ENCODE peak calls at places on chromosome 15, in four cellular contexts. Y is CD4-positive, CD25-positive, alpha-beta regulatory T cell; E is stomach; O is heart right ventricle. A is an unnamed sample. For H3K4me1, the result is how much of the 10 kb centered on the place peaks cover.

GRCh38 chr15:88300018-88300549 is 43.5 kb upstream of the NTRK3 start:
- DNase-seq in E (no peak), O (no peak), Y (no peak), A (no peak)

GRCh38 chr15:34122771-34123183 is 20.9 kb downstream of the PGBD4 start:
- DNase-seq in E (no peak), Y (no peak), O (no peak), A (no peak)

GRCh38 chr15:45169608-45170480 is 17.9 kb downstream of the SHF start:
- DNase-seq in E (no peak), O (no peak), Y (no peak), A (no peak)

GRCh38 chr15:26372712-26373111 is 400.2 kb downstream of the GABRB3 start:
- DNase-seq in E (no peak), Y (no peak), O (no peak), A (no peak)

GRCh38 chr15:90915808-90916440 is 12.8 kb downstream of the MAN2A2 start:
- DNase-seq in E (peak), Y (no peak), O (peak), A (peak)

GRCh38 chr15:57094594-57095257 is 176.3 kb downstream of the TCF12 start:
- DNase-seq in E (no peak), O (no peak), Y (no peak), A (no peak)

GRCh38 chr15:31799711-31800321 is 230.5 kb upstream of the CHRNA7 start:
- DNase-seq in Y (no peak), O (no peak), E (no peak), A (no peak)

GRCh38 chr15:67998599-67999122 is 55.5 kb upstream of the PIAS1 start:
- DNase-seq in Y (no peak), E (peak), O (no peak), A (no peak)

GRCh38 chr15:34621675-34622074 is 38.2 kb upstream of the GOLGA8B start:
- DNase-seq in Y (peak), E (no peak), O (no peak), A (no peak)

GRCh38 chr15:44713006-44713966 is 2.0 kb downstream of the B2M start:
- DNase-seq in E (no peak), Y (peak), O (no peak), A (no peak)

GRCh38 chr15:60212536-60212935 is 185.2 kb downstream of the ANXA2 start:
- DNase-seq in E (no peak), Y (no peak), O (no peak), A (no peak)

GRCh38 chr15:68224108-68224507 is 5.4 kb downstream of the CLN6 start:
- DNase-seq in O (no peak), Y (no peak), E (peak), A (no peak)

GRCh38 chr15:85415779-85416178 is 35.4 kb downstream of the AKAP13 start:
- DNase-seq in O (no peak), Y (no peak), E (no peak), A (no peak)

GRCh38 chr15:100111103-100112060 is 230.4 kb downstream of the ADAMTS17 start:
- DNase-seq in Y (peak), O (peak), E (peak), A (no peak)

GRCh38 chr15:70826634-70827033 is 27.3 kb downstream of the LARP6 start:
- DNase-seq in E (no peak), Y (no peak), O (no peak), A (peak)

GRCh38 chr15:51117270-51117669 is 22.6 kb upstream of the TNFAIP8L3 start:
- DNase-seq in O (no peak), Y (no peak), E (no peak), A (no peak)

GRCh38 chr15:82810863-82811421 is 1.5 kb downstream of the WHAMM start:
- DNase-seq in Y (peak), O (no peak), E (no peak), A (no peak)

GRCh38 chr15:87764461-87765236 is 491.9 kb downstream of the NTRK3 start:
- DNase-seq in E (no peak), Y (no peak), O (no peak), A (no peak)

GRCh38 chr15:93658026-93658790 is 569.2 kb upstream of the RGMA start:
- DNase-seq in Y (no peak), E (no peak), O (no peak), A (no peak)

GRCh38 chr15:65336369-65336766 is 31.9 kb downstream of the RNU5B-1 start:
- DNase-seq in E (no peak), Y (no peak), O (no peak), A (no peak)

GRCh38 chr15:40763801-40764765 is at the start of gene GCHFR:
- DNase-seq in E (peak), O (peak), Y (peak), A (peak)

GRCh38 chr15:35963316-35963715 is 417.4 kb upstream of the DPH6 start:
- DNase-seq in Y (no peak), O (no peak), E (no peak), A (no peak)

GRCh38 chr15:75025102-75025501 is 1.7 kb downstream of the PPCDC start:
- DNase-seq in Y (no peak), E (no peak), O (no peak), A (no peak)

DNA sequence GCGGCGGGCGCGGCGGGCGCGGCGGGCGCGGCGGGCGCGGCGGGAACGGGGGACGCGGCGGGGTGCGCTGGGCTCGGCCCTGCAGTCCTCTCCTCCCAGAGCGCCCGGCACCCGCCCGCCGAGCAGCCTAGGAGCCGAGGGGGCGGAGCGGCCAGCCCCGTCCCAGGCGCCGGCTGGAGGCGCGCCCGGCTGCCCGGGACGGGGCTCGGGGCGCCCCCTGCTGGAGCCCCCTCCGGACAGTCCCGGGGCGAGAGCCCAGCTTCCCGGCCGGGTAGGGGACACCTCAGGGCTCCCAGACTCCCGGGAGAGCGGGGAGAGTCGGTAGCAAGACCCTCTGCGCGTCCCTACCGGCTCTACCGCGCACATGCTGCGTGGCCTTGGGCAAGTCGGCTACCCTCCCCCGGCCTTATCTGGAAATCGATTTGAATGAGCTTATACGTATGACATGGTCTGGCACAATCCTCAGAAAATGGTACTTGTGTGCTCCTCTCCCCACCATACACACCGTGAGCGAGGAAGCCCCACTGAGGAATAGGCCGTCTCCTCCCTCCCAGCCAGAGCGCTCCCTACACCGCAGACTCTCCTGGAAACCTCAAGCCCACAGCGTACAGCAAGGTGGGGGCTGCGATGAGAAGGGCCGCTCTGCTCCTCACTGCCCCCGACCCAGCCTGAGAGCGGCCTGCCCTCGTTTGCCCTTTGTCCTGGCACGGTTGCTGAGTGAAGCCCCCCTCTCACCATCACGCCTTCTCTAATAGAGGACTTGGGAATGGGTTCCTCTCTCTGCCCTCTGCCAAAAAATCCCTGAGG is at the start of gene DAPK2:
- DNase-seq in O (peak), E (peak), Y (peak), A (peak)
- H3K4me1 ChIP-seq in O (under half), E (half or more), Y (under half), A (under half)

GRCh38 chr15:101530224-101530958 is 40.9 kb upstream of the PCSK6 start:
- DNase-seq in O (no peak), Y (no peak), E (no peak), A (peak)
- H3K4me1 ChIP-seq in O (under half), Y (under half), E (under half), A (under half)

DNA sequence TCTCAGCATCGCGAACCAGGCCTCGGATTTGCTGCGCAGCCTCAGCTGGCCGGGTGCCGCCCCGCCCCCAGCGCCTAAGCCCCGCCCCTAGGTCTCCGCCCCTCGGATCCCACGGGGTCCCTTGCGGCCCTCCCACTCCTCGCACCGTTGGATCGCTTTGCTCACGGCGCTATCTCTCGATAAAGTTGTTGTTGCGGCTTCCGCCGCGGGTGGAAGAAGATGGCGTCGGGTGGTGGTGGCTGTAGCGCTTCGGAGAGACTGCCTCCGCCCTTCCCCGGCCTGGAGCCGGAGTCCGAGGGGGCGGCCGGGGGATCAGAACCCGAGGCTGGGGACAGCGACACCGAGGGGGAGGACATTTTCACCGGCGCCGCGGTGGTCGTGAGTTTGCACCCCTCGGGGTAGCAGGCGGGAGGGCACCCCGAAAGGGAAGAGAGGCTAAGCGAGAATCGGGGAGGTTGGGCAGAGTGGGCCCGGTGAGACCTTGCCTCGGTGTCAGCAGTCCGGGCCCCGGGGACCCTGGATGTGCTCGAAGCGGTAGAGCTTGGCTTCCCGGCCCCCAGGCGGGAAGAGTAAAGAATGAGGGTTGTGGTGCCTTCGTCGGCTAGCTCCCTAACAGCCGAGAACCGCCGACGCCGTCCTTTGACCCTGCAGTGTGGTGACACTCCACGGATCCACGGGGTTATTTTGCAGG is at the start of gene SNX1:
- DNase-seq in E (peak), Y (peak), O (peak), A (peak)
- H3K4me1 ChIP-seq in E (half or more), Y (half or more), O (half or more), A (half or more)

DNA sequence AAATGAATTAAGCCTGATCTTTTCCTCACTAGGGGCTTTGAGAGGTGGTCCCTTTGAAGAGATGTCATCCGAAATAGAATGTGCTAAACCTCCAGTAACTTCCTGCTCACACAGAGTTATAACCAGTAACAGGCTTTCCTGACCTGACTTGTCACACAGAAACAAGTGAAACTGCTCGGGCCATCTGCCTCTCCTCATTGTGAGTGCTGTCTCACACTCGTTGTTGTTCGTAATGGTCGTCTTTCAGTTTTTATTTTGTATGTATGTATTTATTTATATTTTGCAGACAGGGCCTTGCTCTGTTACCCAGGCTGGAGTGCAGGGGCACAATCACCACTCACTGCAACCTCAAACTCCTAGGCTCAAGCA is 24.0 kb downstream of the ACSBG1 start:
- DNase-seq in Y (no peak), O (no peak), E (peak), A (no peak)
- H3K4me1 ChIP-seq in Y (under half), O (under half), E (under half), A (under half)

DNA sequence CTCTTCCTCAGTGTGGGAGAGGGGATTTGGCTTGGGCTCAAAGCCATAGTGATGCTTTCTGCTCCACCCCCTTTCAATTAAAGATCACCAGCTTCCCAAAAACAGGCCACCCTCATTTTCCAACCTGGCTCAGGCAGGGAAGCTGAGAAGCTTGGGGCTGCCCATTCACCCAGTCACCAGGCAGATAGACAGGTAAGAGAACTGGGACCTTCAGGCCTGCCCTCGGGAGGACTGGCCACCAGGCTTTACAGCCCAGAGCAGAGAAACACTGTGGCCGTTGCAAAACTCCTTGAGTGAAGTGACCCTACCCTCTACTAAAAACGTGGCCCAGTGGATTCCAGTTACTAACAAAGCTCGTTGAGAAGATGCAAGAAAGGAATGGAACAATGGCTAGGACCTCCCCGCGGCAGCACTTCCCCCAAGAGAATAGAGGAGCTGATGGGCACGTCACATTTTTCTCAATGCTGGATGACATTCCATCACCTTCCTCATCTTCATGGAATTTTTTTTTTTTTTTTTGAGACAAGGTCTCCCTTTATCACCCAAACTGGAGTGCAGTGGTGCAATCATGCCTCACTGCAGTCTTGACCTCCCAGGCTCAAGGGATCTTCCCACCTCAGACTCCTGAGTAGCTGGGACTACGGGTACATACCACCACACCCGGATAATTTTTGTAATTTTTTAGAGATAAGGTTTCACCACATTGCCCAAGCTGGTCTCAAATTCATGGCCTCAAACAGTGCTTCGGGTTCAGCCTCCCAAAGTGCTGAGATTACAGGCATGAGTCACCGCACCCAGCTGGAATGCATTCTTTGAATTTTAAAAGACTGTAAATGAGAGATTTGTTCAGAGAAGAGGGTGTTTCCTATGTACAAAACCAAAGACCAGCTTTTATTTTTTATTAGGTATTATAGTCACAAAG is 37.9 kb downstream of the LIPC start:
- DNase-seq in Y (peak), E (peak), O (no peak), A (no peak)
- H3K4me1 ChIP-seq in Y (under half), E (half or more), O (under half), A (half or more)

GRCh38 chr15:69314736-69315135 is 16.0 kb downstream of the PAQR5 start:
- DNase-seq in E (no peak), Y (no peak), O (no peak), A (no peak)

GRCh38 chr15:69318033-69318432 is 19.3 kb downstream of the PAQR5 start:
- DNase-seq in O (no peak), E (no peak), Y (no peak), A (no peak)

GRCh38 chr15:69315402-69316110 is 16.8 kb downstream of the PAQR5 start:
- DNase-seq in Y (no peak), O (no peak), E (no peak), A (no peak)

GRCh38 chr15:69317392-69317841 is 18.7 kb downstream of the PAQR5 start:
- DNase-seq in Y (no peak), E (no peak), O (no peak), A (no peak)

GRCh38 chr15:69316281-69316680 is 17.6 kb downstream of the PAQR5 start:
- DNase-seq in O (no peak), E (no peak), Y (no peak), A (no peak)
- H3K4me1 ChIP-seq in O (under half), E (under half), Y (under half), A (under half)

DNA sequence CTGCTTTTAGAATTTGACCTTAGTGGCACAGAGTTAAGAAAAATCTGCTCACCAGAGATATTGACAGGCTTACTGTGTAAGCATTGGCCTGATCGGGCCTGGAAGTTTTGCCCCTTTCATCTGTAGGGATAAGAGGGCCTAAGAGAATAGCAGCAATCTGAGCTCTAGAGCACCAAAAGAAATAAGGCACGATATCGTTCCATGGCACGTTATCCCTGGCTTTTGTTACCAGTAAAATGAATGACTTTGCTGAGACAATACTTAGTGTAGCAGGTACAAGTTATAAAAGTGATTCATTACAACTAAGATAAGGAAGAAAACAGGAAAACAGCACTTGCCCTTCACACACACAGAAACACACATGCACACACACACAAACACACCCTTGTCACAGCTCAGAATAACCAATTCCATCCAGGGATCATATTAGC is 5.0 kb downstream of the THBS1 start:
- DNase-seq in Y (no peak), E (no peak), O (no peak), A (no peak)
- H3K4me1 ChIP-seq in Y (under half), E (half or more), O (under half), A (under half)